ENCODE peak calls at places on chromosomes 13 and 19, in six cellular contexts. U, X, K, A, D and E are unnamed samples.

GRCh38 chr19:49758292-49758691 is 4.8 kb downstream of the TSKS start:
- DNase-seq in A (no peak), X (no peak), K (no peak), D (no peak), U (no peak), E (no peak)

GRCh38 chr19:19145281-19145999 is 7.2 kb upstream of the TMEM161A start:
- DNase-seq in X (no peak), K (no peak), D (no peak), U (no peak), A (no peak), E (no peak)

GRCh38 chr13:84870190-84870589 is 929.0 kb downstream of the SLITRK6 start:
- DNase-seq in D (no peak), X (peak), A (no peak), K (no peak), U (no peak), E (peak)

GRCh38 chr13:42894765-42895181 is 97.3 kb downstream of the EPSTI1 start:
- DNase-seq in K (no peak), X (no peak), D (no peak), U (peak), A (peak), E (no peak)

GRCh38 chr13:20702945-20703784 is at the start of gene IL17D:
- DNase-seq in A (no peak), K (peak), X (peak), D (peak), U (no peak), E (no peak)

GRCh38 chr13:31038834-31039552 is 106.5 kb downstream of the TEX26 start:
- DNase-seq in U (no peak), D (no peak), K (no peak), X (peak), A (no peak), E (peak)

GRCh38 chr13:109468123-109468522 is 318.3 kb downstream of the IRS2 start:
- DNase-seq in U (no peak), K (no peak), A (no peak), X (no peak), D (no peak), E (no peak)

GRCh38 chr13:99380921-99381645 is 73.9 kb upstream of the GPR183 start:
- DNase-seq in K (no peak), X (no peak), D (no peak), U (no peak), A (no peak), E (no peak)

GRCh38 chr13:87259479-87260083 is 411.6 kb upstream of the SLITRK5 start:
- DNase-seq in X (peak), U (peak), D (peak), K (no peak), A (no peak), E (peak)

GRCh38 chr19:676007-676342 is 217 bp upstream of the FSTL3 start:
- DNase-seq in D (no peak), K (no peak), A (no peak), X (no peak), U (no peak), E (no peak)

GRCh38 chr13:60398949-60399589 is 2.0 kb downstream of the TDRD3 start:
- DNase-seq in A (no peak), U (no peak), K (no peak), D (no peak), X (no peak), E (peak)

GRCh38 chr19:28288850-28289249 is 924.1 kb downstream of the UQCRFS1 start:
- DNase-seq in D (no peak), U (peak), A (no peak), K (no peak), X (no peak), E (no peak)

GRCh38 chr13:108816381-108816780 is 187.0 kb downstream of the MYO16 start:
- DNase-seq in K (no peak), A (no peak), U (no peak), X (no peak), D (no peak), E (no peak)

GRCh38 chr13:33053397-33054066 is 37.3 kb downstream of the KL start:
- DNase-seq in K (no peak), U (no peak), D (no peak), A (no peak), X (no peak), E (peak)

GRCh38 chr13:35966024-35966423 is 165.2 kb downstream of the DCLK1 start:
- DNase-seq in X (no peak), K (no peak), D (no peak), U (no peak), A (no peak), E (no peak)

GRCh38 chr13:80778302-80778701 is 437.4 kb upstream of the SPRY2 start:
- DNase-seq in D (no peak), A (no peak), U (no peak), K (no peak), X (no peak), E (no peak)

GRCh38 chr13:46529509-46529908 is 23.5 kb upstream of the LRCH1 start:
- DNase-seq in U (no peak), D (no peak), X (no peak), A (no peak), K (no peak), E (no peak)

GRCh38 chr13:75839418-75839817 is 203.3 kb downstream of the LMO7 start:
- DNase-seq in K (no peak), U (no peak), X (no peak), A (no peak), D (no peak), E (no peak)

GRCh38 chr19:39053276-39054090 is 21.1 kb upstream of the FBXO27 start:
- DNase-seq in K (peak), U (no peak), A (no peak), X (no peak), D (no peak), E (no peak)

GRCh38 chr19:22335716-22336115 is 49.5 kb downstream of the ZNF729 start:
- DNase-seq in K (no peak), U (no peak), X (no peak), A (no peak), D (no peak), E (no peak)

GRCh38 chr13:73341748-73342147 is 282.9 kb downstream of the KLF5 start:
- DNase-seq in X (no peak), D (no peak), K (no peak), A (no peak), U (no peak), E (no peak)

GRCh38 chr13:103188688-103189326 is 122.6 kb upstream of the SLC10A2 start:
- DNase-seq in K (no peak), D (no peak), U (no peak), A (no peak), X (peak), E (peak)

GRCh38 chr19:52274191-52274590 is 4.8 kb downstream of the ZNF766 start:
- DNase-seq in D (no peak), K (no peak), U (no peak), A (no peak), X (no peak), E (no peak)

GRCh38 chr13:98972627-98973026 is 5.2 kb downstream of the DOCK9 start:
- DNase-seq in D (no peak), A (no peak), X (no peak), K (no peak), U (no peak), E (peak)

GRCh38 chr13:26344980-26345379 is 91.1 kb downstream of the CDK8 start:
- DNase-seq in D (no peak), K (no peak), A (no peak), U (no peak), X (no peak), E (no peak)